ENCODE peak calls at places on chromosomes 16 and 17, in eight cellular contexts. One of them, this sample, is unnamed.

GRCh38 chr16:2023098-2023925 is 3.4 kb upstream of the NHERF2 start:
- DNase-seq in GM13977: peak
- DNase-seq in AG04449: no peak
- DNase-seq in activated T-helper 1 cell treated with Interleukin-2 at 50 U/mL for 16 hours: peak
- DNase-seq in H7: peak
- DNase-seq in stimulated activated CD4-positive, alpha-beta T cell treated with anti-CD3 and anti-CD28 coated beads, Interleukin-1b, Interleukin-23, amount 100 ng/mL, for 4 hours: peak
- DNase-seq in iris pigment epithelial cell: peak
- DNase-seq in left lung: peak
- DNase-seq in this sample: peak

GRCh38 chr17:48892940-48893645 is 506 bp downstream of the ATP5MC1 start:
- DNase-seq in iris pigment epithelial cell: no peak
- DNase-seq in H7: no peak
- DNase-seq in activated T-helper 1 cell treated with Interleukin-2 at 50 U/mL for 16 hours: no peak
- DNase-seq in AG04449: no peak
- DNase-seq in left lung: no peak
- DNase-seq in GM13977: no peak
- DNase-seq in stimulated activated CD4-positive, alpha-beta T cell treated with anti-CD3 and anti-CD28 coated beads, Interleukin-1b, Interleukin-23, amount 100 ng/mL, for 4 hours: no peak
- DNase-seq in this sample: no peak

GRCh38 chr16:17224859-17225258 is 245.9 kb downstream of the XYLT1 start:
- DNase-seq in stimulated activated CD4-positive, alpha-beta T cell treated with anti-CD3 and anti-CD28 coated beads, Interleukin-1b, Interleukin-23, amount 100 ng/mL, for 4 hours: no peak
- DNase-seq in AG04449: peak
- DNase-seq in iris pigment epithelial cell: peak
- DNase-seq in GM13977: peak
- DNase-seq in activated T-helper 1 cell treated with Interleukin-2 at 50 U/mL for 16 hours: no peak
- DNase-seq in left lung: peak
- DNase-seq in H7: no peak
- DNase-seq in this sample: no peak

GRCh38 chr17:58510075-58510474 is 4.4 kb downstream of the MTMR4 start:
- DNase-seq in stimulated activated CD4-positive, alpha-beta T cell treated with anti-CD3 and anti-CD28 coated beads, Interleukin-1b, Interleukin-23, amount 100 ng/mL, for 4 hours: no peak
- DNase-seq in activated T-helper 1 cell treated with Interleukin-2 at 50 U/mL for 16 hours: no peak
- DNase-seq in left lung: no peak
- DNase-seq in AG04449: no peak
- DNase-seq in GM13977: no peak
- DNase-seq in iris pigment epithelial cell: no peak
- DNase-seq in H7: no peak
- DNase-seq in this sample: no peak

GRCh38 chr17:17164676-17165075 is 41.5 kb downstream of the PLD6 start:
- DNase-seq in stimulated activated CD4-positive, alpha-beta T cell treated with anti-CD3 and anti-CD28 coated beads, Interleukin-1b, Interleukin-23, amount 100 ng/mL, for 4 hours: no peak
- DNase-seq in AG04449: no peak
- DNase-seq in H7: no peak
- DNase-seq in left lung: no peak
- DNase-seq in GM13977: no peak
- DNase-seq in iris pigment epithelial cell: no peak
- DNase-seq in activated T-helper 1 cell treated with Interleukin-2 at 50 U/mL for 16 hours: no peak
- DNase-seq in this sample: no peak

GRCh38 chr17:28944862-28945741 is 6.2 kb downstream of the PHF12 start:
- DNase-seq in left lung: no peak
- DNase-seq in AG04449: no peak
- DNase-seq in activated T-helper 1 cell treated with Interleukin-2 at 50 U/mL for 16 hours: no peak
- DNase-seq in iris pigment epithelial cell: peak
- DNase-seq in GM13977: no peak
- DNase-seq in stimulated activated CD4-positive, alpha-beta T cell treated with anti-CD3 and anti-CD28 coated beads, Interleukin-1b, Interleukin-23, amount 100 ng/mL, for 4 hours: no peak
- DNase-seq in H7: no peak
- DNase-seq in this sample: no peak

GRCh38 chr16:85028638-85029412 is 1.2 kb downstream of the KIAA0513 start:
- DNase-seq in stimulated activated CD4-positive, alpha-beta T cell treated with anti-CD3 and anti-CD28 coated beads, Interleukin-1b, Interleukin-23, amount 100 ng/mL, for 4 hours: peak
- DNase-seq in activated T-helper 1 cell treated with Interleukin-2 at 50 U/mL for 16 hours: peak
- DNase-seq in AG04449: no peak
- DNase-seq in GM13977: peak
- DNase-seq in left lung: peak
- DNase-seq in H7: peak
- DNase-seq in iris pigment epithelial cell: peak
- DNase-seq in this sample: peak

GRCh38 chr17:73770115-73770848 is 126.0 kb upstream of the SDK2 start:
- DNase-seq in activated T-helper 1 cell treated with Interleukin-2 at 50 U/mL for 16 hours: no peak
- DNase-seq in stimulated activated CD4-positive, alpha-beta T cell treated with anti-CD3 and anti-CD28 coated beads, Interleukin-1b, Interleukin-23, amount 100 ng/mL, for 4 hours: no peak
- DNase-seq in H7: no peak
- DNase-seq in iris pigment epithelial cell: peak
- DNase-seq in left lung: peak
- DNase-seq in GM13977: no peak
- DNase-seq in AG04449: peak
- DNase-seq in this sample: no peak

GRCh38 chr17:41647038-41647813 is 22.9 kb upstream of the KRT17 start:
- DNase-seq in stimulated activated CD4-positive, alpha-beta T cell treated with anti-CD3 and anti-CD28 coated beads, Interleukin-1b, Interleukin-23, amount 100 ng/mL, for 4 hours: no peak
- DNase-seq in activated T-helper 1 cell treated with Interleukin-2 at 50 U/mL for 16 hours: no peak
- DNase-seq in GM13977: no peak
- DNase-seq in H7: no peak
- DNase-seq in left lung: no peak
- DNase-seq in iris pigment epithelial cell: no peak
- DNase-seq in AG04449: no peak
- DNase-seq in this sample: no peak

GRCh38 chr16:9437115-9437514 is 345.7 kb downstream of the HAPSTR1 start:
- DNase-seq in activated T-helper 1 cell treated with Interleukin-2 at 50 U/mL for 16 hours: no peak
- DNase-seq in stimulated activated CD4-positive, alpha-beta T cell treated with anti-CD3 and anti-CD28 coated beads, Interleukin-1b, Interleukin-23, amount 100 ng/mL, for 4 hours: no peak
- DNase-seq in AG04449: no peak
- DNase-seq in iris pigment epithelial cell: no peak
- DNase-seq in left lung: no peak
- DNase-seq in H7: peak
- DNase-seq in GM13977: no peak
- DNase-seq in this sample: no peak

GRCh38 chr16:28279006-28279405 is 13.3 kb upstream of the SBK1 start:
- DNase-seq in GM13977: no peak
- DNase-seq in iris pigment epithelial cell: no peak
- DNase-seq in activated T-helper 1 cell treated with Interleukin-2 at 50 U/mL for 16 hours: no peak
- DNase-seq in stimulated activated CD4-positive, alpha-beta T cell treated with anti-CD3 and anti-CD28 coated beads, Interleukin-1b, Interleukin-23, amount 100 ng/mL, for 4 hours: no peak
- DNase-seq in H7: no peak
- DNase-seq in AG04449: no peak
- DNase-seq in left lung: no peak
- DNase-seq in this sample: no peak

GRCh38 chr17:44607836-44608690 is 48.2 kb upstream of the MEIOC start:
- DNase-seq in H7: peak
- DNase-seq in iris pigment epithelial cell: no peak
- DNase-seq in activated T-helper 1 cell treated with Interleukin-2 at 50 U/mL for 16 hours: no peak
- DNase-seq in stimulated activated CD4-positive, alpha-beta T cell treated with anti-CD3 and anti-CD28 coated beads, Interleukin-1b, Interleukin-23, amount 100 ng/mL, for 4 hours: no peak
- DNase-seq in AG04449: no peak
- DNase-seq in left lung: no peak
- DNase-seq in GM13977: no peak
- DNase-seq in this sample: no peak

GRCh38 chr17:79645777-79646088 is 34.9 kb upstream of the RBFOX3 start:
- DNase-seq in H7: no peak
- DNase-seq in activated T-helper 1 cell treated with Interleukin-2 at 50 U/mL for 16 hours: no peak
- DNase-seq in stimulated activated CD4-positive, alpha-beta T cell treated with anti-CD3 and anti-CD28 coated beads, Interleukin-1b, Interleukin-23, amount 100 ng/mL, for 4 hours: no peak
- DNase-seq in left lung: peak
- DNase-seq in iris pigment epithelial cell: no peak
- DNase-seq in AG04449: no peak
- DNase-seq in GM13977: no peak
- DNase-seq in this sample: no peak

GRCh38 chr16:35234679-35235078 is 1775.3 kb downstream of the TP53TG3F start:
- DNase-seq in H7: no peak
- DNase-seq in AG04449: no peak
- DNase-seq in activated T-helper 1 cell treated with Interleukin-2 at 50 U/mL for 16 hours: no peak
- DNase-seq in iris pigment epithelial cell: no peak
- DNase-seq in GM13977: no peak
- DNase-seq in stimulated activated CD4-positive, alpha-beta T cell treated with anti-CD3 and anti-CD28 coated beads, Interleukin-1b, Interleukin-23, amount 100 ng/mL, for 4 hours: no peak
- DNase-seq in left lung: no peak
- DNase-seq in this sample: no peak

GRCh38 chr16:58960484-58960883 is 226.4 kb upstream of the GOT2 start:
- DNase-seq in GM13977: no peak
- DNase-seq in activated T-helper 1 cell treated with Interleukin-2 at 50 U/mL for 16 hours: no peak
- DNase-seq in iris pigment epithelial cell: no peak
- DNase-seq in AG04449: no peak
- DNase-seq in H7: peak
- DNase-seq in left lung: no peak
- DNase-seq in stimulated activated CD4-positive, alpha-beta T cell treated with anti-CD3 and anti-CD28 coated beads, Interleukin-1b, Interleukin-23, amount 100 ng/mL, for 4 hours: no peak
- DNase-seq in this sample: no peak

GRCh38 chr16:75000481-75001081 is 1.8 kb downstream of the ZNRF1 start:
- DNase-seq in AG04449: no peak
- DNase-seq in GM13977: no peak
- DNase-seq in left lung: no peak
- DNase-seq in stimulated activated CD4-positive, alpha-beta T cell treated with anti-CD3 and anti-CD28 coated beads, Interleukin-1b, Interleukin-23, amount 100 ng/mL, for 4 hours: no peak
- DNase-seq in iris pigment epithelial cell: peak
- DNase-seq in H7: peak
- DNase-seq in activated T-helper 1 cell treated with Interleukin-2 at 50 U/mL for 16 hours: no peak
- DNase-seq in this sample: no peak

GRCh38 chr17:39661044-39661406 is 4.1 kb upstream of the TCAP start:
- DNase-seq in iris pigment epithelial cell: peak
- DNase-seq in stimulated activated CD4-positive, alpha-beta T cell treated with anti-CD3 and anti-CD28 coated beads, Interleukin-1b, Interleukin-23, amount 100 ng/mL, for 4 hours: no peak
- DNase-seq in activated T-helper 1 cell treated with Interleukin-2 at 50 U/mL for 16 hours: no peak
- DNase-seq in H7: no peak
- DNase-seq in GM13977: no peak
- DNase-seq in AG04449: no peak
- DNase-seq in left lung: no peak
- DNase-seq in this sample: no peak

GRCh38 chr16:60203525-60204124 is 1469.5 kb upstream of the GOT2 start:
- DNase-seq in activated T-helper 1 cell treated with Interleukin-2 at 50 U/mL for 16 hours: no peak
- DNase-seq in stimulated activated CD4-positive, alpha-beta T cell treated with anti-CD3 and anti-CD28 coated beads, Interleukin-1b, Interleukin-23, amount 100 ng/mL, for 4 hours: no peak
- DNase-seq in AG04449: no peak
- DNase-seq in GM13977: no peak
- DNase-seq in H7: peak
- DNase-seq in left lung: no peak
- DNase-seq in iris pigment epithelial cell: peak
- DNase-seq in this sample: no peak

GRCh38 chr17:1764274-1764673 is 2.4 kb downstream of the SERPINF1 start:
- DNase-seq in stimulated activated CD4-positive, alpha-beta T cell treated with anti-CD3 and anti-CD28 coated beads, Interleukin-1b, Interleukin-23, amount 100 ng/mL, for 4 hours: peak
- DNase-seq in AG04449: peak
- DNase-seq in H7: peak
- DNase-seq in left lung: peak
- DNase-seq in activated T-helper 1 cell treated with Interleukin-2 at 50 U/mL for 16 hours: peak
- DNase-seq in GM13977: no peak
- DNase-seq in iris pigment epithelial cell: peak
- DNase-seq in this sample: peak

GRCh38 chr17:74757502-74757901 is 9.1 kb downstream of the NHERF1 start:
- DNase-seq in H7: no peak
- DNase-seq in stimulated activated CD4-positive, alpha-beta T cell treated with anti-CD3 and anti-CD28 coated beads, Interleukin-1b, Interleukin-23, amount 100 ng/mL, for 4 hours: no peak
- DNase-seq in iris pigment epithelial cell: no peak
- DNase-seq in activated T-helper 1 cell treated with Interleukin-2 at 50 U/mL for 16 hours: no peak
- DNase-seq in GM13977: no peak
- DNase-seq in AG04449: no peak
- DNase-seq in left lung: no peak
- DNase-seq in this sample: no peak

GRCh38 chr16:72789465-72789864 is 258.5 kb downstream of the ZFHX3 start:
- DNase-seq in iris pigment epithelial cell: no peak
- DNase-seq in activated T-helper 1 cell treated with Interleukin-2 at 50 U/mL for 16 hours: no peak
- DNase-seq in H7: no peak
- DNase-seq in GM13977: no peak
- DNase-seq in stimulated activated CD4-positive, alpha-beta T cell treated with anti-CD3 and anti-CD28 coated beads, Interleukin-1b, Interleukin-23, amount 100 ng/mL, for 4 hours: no peak
- DNase-seq in left lung: no peak
- DNase-seq in AG04449: no peak
- DNase-seq in this sample: no peak

GRCh38 chr17:46770818-46771600 is 47.5 kb downstream of the WNT3 start:
- DNase-seq in stimulated activated CD4-positive, alpha-beta T cell treated with anti-CD3 and anti-CD28 coated beads, Interleukin-1b, Interleukin-23, amount 100 ng/mL, for 4 hours: no peak
- DNase-seq in left lung: no peak
- DNase-seq in GM13977: peak
- DNase-seq in iris pigment epithelial cell: peak
- DNase-seq in activated T-helper 1 cell treated with Interleukin-2 at 50 U/mL for 16 hours: no peak
- DNase-seq in AG04449: no peak
- DNase-seq in H7: peak
- DNase-seq in this sample: no peak

GRCh38 chr16:89371968-89372634 is 118.3 kb downstream of the ANKRD11 start:
- DNase-seq in H7: peak
- DNase-seq in left lung: no peak
- DNase-seq in activated T-helper 1 cell treated with Interleukin-2 at 50 U/mL for 16 hours: no peak
- DNase-seq in stimulated activated CD4-positive, alpha-beta T cell treated with anti-CD3 and anti-CD28 coated beads, Interleukin-1b, Interleukin-23, amount 100 ng/mL, for 4 hours: no peak
- DNase-seq in AG04449: no peak
- DNase-seq in GM13977: no peak
- DNase-seq in iris pigment epithelial cell: peak
- DNase-seq in this sample: no peak

GRCh38 chr16:17850626-17851265 is 380.0 kb upstream of the XYLT1 start:
- DNase-seq in stimulated activated CD4-positive, alpha-beta T cell treated with anti-CD3 and anti-CD28 coated beads, Interleukin-1b, Interleukin-23, amount 100 ng/mL, for 4 hours: no peak
- DNase-seq in iris pigment epithelial cell: no peak
- DNase-seq in AG04449: no peak
- DNase-seq in GM13977: no peak
- DNase-seq in activated T-helper 1 cell treated with Interleukin-2 at 50 U/mL for 16 hours: no peak
- DNase-seq in left lung: no peak
- DNase-seq in H7: no peak
- DNase-seq in this sample: no peak

GRCh38 chr17:72118588-72119279 is 2.1 kb upstream of the SOX9 start:
- DNase-seq in left lung: peak
- DNase-seq in stimulated activated CD4-positive, alpha-beta T cell treated with anti-CD3 and anti-CD28 coated beads, Interleukin-1b, Interleukin-23, amount 100 ng/mL, for 4 hours: no peak
- DNase-seq in GM13977: peak
- DNase-seq in activated T-helper 1 cell treated with Interleukin-2 at 50 U/mL for 16 hours: no peak
- DNase-seq in iris pigment epithelial cell: peak
- DNase-seq in AG04449: no peak
- DNase-seq in H7: peak
- DNase-seq in this sample: no peak

GRCh38 chr16:55811811-55812210 is 21.1 kb downstream of the CES1 start:
- DNase-seq in left lung: no peak
- DNase-seq in AG04449: no peak
- DNase-seq in iris pigment epithelial cell: no peak
- DNase-seq in activated T-helper 1 cell treated with Interleukin-2 at 50 U/mL for 16 hours: no peak
- DNase-seq in GM13977: no peak
- DNase-seq in H7: no peak
- DNase-seq in stimulated activated CD4-positive, alpha-beta T cell treated with anti-CD3 and anti-CD28 coated beads, Interleukin-1b, Interleukin-23, amount 100 ng/mL, for 4 hours: no peak
- DNase-seq in this sample: no peak

GRCh38 chr17:11772031-11772430 is 173.8 kb downstream of the DNAH9 start:
- DNase-seq in GM13977: no peak
- DNase-seq in AG04449: no peak
- DNase-seq in activated T-helper 1 cell treated with Interleukin-2 at 50 U/mL for 16 hours: no peak
- DNase-seq in iris pigment epithelial cell: no peak
- DNase-seq in left lung: no peak
- DNase-seq in stimulated activated CD4-positive, alpha-beta T cell treated with anti-CD3 and anti-CD28 coated beads, Interleukin-1b, Interleukin-23, amount 100 ng/mL, for 4 hours: no peak
- DNase-seq in H7: no peak
- DNase-seq in this sample: no peak

GRCh38 chr17:333626-334396 is 18.8 kb downstream of the RPH3AL start:
- DNase-seq in stimulated activated CD4-positive, alpha-beta T cell treated with anti-CD3 and anti-CD28 coated beads, Interleukin-1b, Interleukin-23, amount 100 ng/mL, for 4 hours: no peak
- DNase-seq in GM13977: no peak
- DNase-seq in activated T-helper 1 cell treated with Interleukin-2 at 50 U/mL for 16 hours: no peak
- DNase-seq in H7: peak
- DNase-seq in left lung: peak
- DNase-seq in AG04449: no peak
- DNase-seq in iris pigment epithelial cell: peak
- DNase-seq in this sample: no peak

GRCh38 chr16:57504491-57504890 is 18.2 kb upstream of the DOK4 start:
- DNase-seq in H7: no peak
- DNase-seq in iris pigment epithelial cell: no peak
- DNase-seq in AG04449: no peak
- DNase-seq in stimulated activated CD4-positive, alpha-beta T cell treated with anti-CD3 and anti-CD28 coated beads, Interleukin-1b, Interleukin-23, amount 100 ng/mL, for 4 hours: no peak
- DNase-seq in activated T-helper 1 cell treated with Interleukin-2 at 50 U/mL for 16 hours: no peak
- DNase-seq in left lung: no peak
- DNase-seq in GM13977: no peak
- DNase-seq in this sample: no peak

GRCh38 chr16:64969221-64969620 is 152.6 kb downstream of the CDH11 start:
- DNase-seq in H7: no peak
- DNase-seq in AG04449: no peak
- DNase-seq in iris pigment epithelial cell: peak
- DNase-seq in activated T-helper 1 cell treated with Interleukin-2 at 50 U/mL for 16 hours: no peak
- DNase-seq in GM13977: no peak
- DNase-seq in left lung: no peak
- DNase-seq in stimulated activated CD4-positive, alpha-beta T cell treated with anti-CD3 and anti-CD28 coated beads, Interleukin-1b, Interleukin-23, amount 100 ng/mL, for 4 hours: no peak
- DNase-seq in this sample: no peak

GRCh38 chr17:62064029-62064790 is 868 bp downstream of the MED13 start:
- DNase-seq in AG04449: no peak
- DNase-seq in activated T-helper 1 cell treated with Interleukin-2 at 50 U/mL for 16 hours: no peak
- DNase-seq in H7: no peak
- DNase-seq in stimulated activated CD4-positive, alpha-beta T cell treated with anti-CD3 and anti-CD28 coated beads, Interleukin-1b, Interleukin-23, amount 100 ng/mL, for 4 hours: no peak
- DNase-seq in left lung: no peak
- DNase-seq in GM13977: peak
- DNase-seq in iris pigment epithelial cell: peak
- DNase-seq in this sample: no peak

GRCh38 chr17:82019905-82020873 is 2.5 kb downstream of the CENPX start:
- DNase-seq in iris pigment epithelial cell: peak
- DNase-seq in H7: peak
- DNase-seq in left lung: no peak
- DNase-seq in GM13977: peak
- DNase-seq in stimulated activated CD4-positive, alpha-beta T cell treated with anti-CD3 and anti-CD28 coated beads, Interleukin-1b, Interleukin-23, amount 100 ng/mL, for 4 hours: peak
- DNase-seq in activated T-helper 1 cell treated with Interleukin-2 at 50 U/mL for 16 hours: peak
- DNase-seq in AG04449: no peak
- DNase-seq in this sample: peak

GRCh38 chr17:62692721-62693431 is 65.4 kb downstream of the MRC2 start:
- DNase-seq in left lung: no peak
- DNase-seq in iris pigment epithelial cell: peak
- DNase-seq in GM13977: no peak
- DNase-seq in AG04449: no peak
- DNase-seq in activated T-helper 1 cell treated with Interleukin-2 at 50 U/mL for 16 hours: no peak
- DNase-seq in H7: peak
- DNase-seq in stimulated activated CD4-positive, alpha-beta T cell treated with anti-CD3 and anti-CD28 coated beads, Interleukin-1b, Interleukin-23, amount 100 ng/mL, for 4 hours: no peak
- DNase-seq in this sample: no peak

GRCh38 chr17:50806141-50806643 is 29.2 kb upstream of the WFIKKN2 start:
- DNase-seq in H7: peak
- DNase-seq in stimulated activated CD4-positive, alpha-beta T cell treated with anti-CD3 and anti-CD28 coated beads, Interleukin-1b, Interleukin-23, amount 100 ng/mL, for 4 hours: no peak
- DNase-seq in iris pigment epithelial cell: peak
- DNase-seq in activated T-helper 1 cell treated with Interleukin-2 at 50 U/mL for 16 hours: no peak
- DNase-seq in left lung: no peak
- DNase-seq in GM13977: no peak
- DNase-seq in AG04449: no peak
- DNase-seq in this sample: no peak